ENCODE peak calls at places on chromosome 12, in eight cellular contexts. I is stomach, P is GM23338, K is spleen, Q is sigmoid colon, Y is breast epithelium, G is HCT116, V is GM12878. W is an unnamed sample.

GRCh38 chr12:116324684-116325664 is 47.5 kb upstream of the MED13L start:
- DNase-seq in I (no peak), P (no peak), K (no peak), Q (no peak), Y (no peak), G (no peak), V (no peak), W (no peak)

GRCh38 chr12:130764073-130764472 is 48.0 kb upstream of the RIMBP2 start:
- DNase-seq in I (no peak), P (no peak), K (no peak), Q (peak; percentile 2), Y (no peak), G (peak; percentile 38), V (peak; percentile 53), W (no peak)

GRCh38 chr12:80556566-80556965 is 112.5 kb downstream of the PTPRQ start:
- DNase-seq in I (no peak), P (no peak), K (no peak), Q (no peak), Y (no peak), G (no peak), V (no peak), W (no peak)

GRCh38 chr12:64088431-64089349 is 133.4 kb downstream of the KICS2 start:
- DNase-seq in I (peak; percentile 75), P (peak; percentile 75), K (no peak), Q (peak; percentile 82), Y (peak; percentile 87), G (peak; percentile 91), V (no peak), W (peak; percentile 79)

GRCh38 chr12:90058721-90059120 is 350.1 kb upstream of the ATP2B1 start:
- DNase-seq in I (no peak), P (no peak), K (no peak), Q (no peak), Y (no peak), G (no peak), V (no peak), W (no peak)

GRCh38 chr12:4736048-4736447 is 15.8 kb downstream of the GALNT8 start:
- DNase-seq in I (no peak), P (no peak), K (no peak), Q (no peak), Y (no peak), G (no peak), V (no peak), W (no peak)

GRCh38 chr12:87967871-87968270 is 61.3 kb downstream of the C12orf50 start:
- DNase-seq in I (no peak), P (no peak), K (no peak), Q (no peak), Y (no peak), G (no peak), V (no peak), W (no peak)

GRCh38 chr12:116614194-116614885 is 55.2 kb downstream of the MAP1LC3B2 start:
- DNase-seq in I (no peak), P (no peak), K (no peak), Q (no peak), Y (no peak), G (no peak), V (no peak), W (no peak)

GRCh38 chr12:57609781-57610552 is 1.3 kb upstream of the ARHGEF25 start:
- DNase-seq in I (no peak), P (peak; percentile 68), K (no peak), Q (no peak), Y (no peak), G (no peak), V (no peak), W (no peak)

GRCh38 chr12:49622501-49623141 is 740 bp upstream of the PRPF40B start:
- DNase-seq in I (peak; percentile 39), P (peak; percentile 64), K (no peak), Q (no peak), Y (no peak), G (no peak), V (peak; percentile 55), W (peak; percentile 57)

GRCh38 chr12:53869500-53869899 is 69.1 kb upstream of the HOXC13 start:
- DNase-seq in I (no peak), P (no peak), K (no peak), Q (no peak), Y (peak; percentile 55), G (no peak), V (no peak), W (no peak)

GRCh38 chr12:31324845-31325523 is 966 bp downstream of the SINHCAF start:
- DNase-seq in I (peak; percentile 55), P (peak; percentile 38), K (peak; percentile 92), Q (peak; percentile 80), Y (peak; percentile 53), G (no peak), V (no peak), W (peak; percentile 91)
- TF ChIP-seq POLR2AphosphoS5 in I (no peak), P (no peak), K (peak; percentile 63), Q (no peak), Y (peak; percentile 39), G (peak; percentile 0), V (peak; percentile 73), W (no peak)

GRCh38 chr12:30420561-30420960 is 275.1 kb downstream of the IPO8 start:
- DNase-seq in I (no peak), P (no peak), K (no peak), Q (no peak), Y (no peak), G (no peak), V (no peak), W (no peak)
- H3K4me3 ChIP-seq in I (no peak overlapping the region), P (no peak overlapping the region), K (no peak overlapping the region), Q (no peak overlapping the region), Y (no peak overlapping the region), G (no peak overlapping the region), V (no peak overlapping the region), W (no peak overlapping the region)

GRCh38 chr12:3251691-3252090 is 174.5 kb downstream of the TSPAN9 start:
- DNase-seq in I (no peak), P (no peak), K (no peak), Q (peak; percentile 81), Y (no peak), G (no peak), V (no peak), W (no peak)

GRCh38 chr12:3250576-3250975 is 173.4 kb downstream of the TSPAN9 start:
- DNase-seq in I (no peak), P (no peak), K (no peak), Q (no peak), Y (no peak), G (no peak), V (no peak), W (no peak)

GRCh38 chr12:3251067-3251466 is 173.9 kb downstream of the TSPAN9 start:
- DNase-seq in I (no peak), P (no peak), K (no peak), Q (no peak), Y (no peak), G (no peak), V (no peak), W (no peak)

GRCh38 chr12:3253682-3254275 is 176.6 kb downstream of the TSPAN9 start:
- DNase-seq in I (no peak), P (no peak), K (no peak), Q (no peak), Y (no peak), G (no peak), V (no peak), W (no peak)

GRCh38 chr12:3252416-3252815 is 175.2 kb downstream of the TSPAN9 start:
- DNase-seq in I (peak; percentile 56), P (no peak), K (no peak), Q (peak; percentile 98), Y (peak; percentile 62), G (no peak), V (no peak), W (peak; percentile 81)
- TF ChIP-seq POLR2AphosphoS5 in I (peak; percentile 85), P (no peak), K (peak; percentile 48), Q (peak; percentile 90), Y (no peak), G (no peak), V (no peak), W (no peak)

DNA sequence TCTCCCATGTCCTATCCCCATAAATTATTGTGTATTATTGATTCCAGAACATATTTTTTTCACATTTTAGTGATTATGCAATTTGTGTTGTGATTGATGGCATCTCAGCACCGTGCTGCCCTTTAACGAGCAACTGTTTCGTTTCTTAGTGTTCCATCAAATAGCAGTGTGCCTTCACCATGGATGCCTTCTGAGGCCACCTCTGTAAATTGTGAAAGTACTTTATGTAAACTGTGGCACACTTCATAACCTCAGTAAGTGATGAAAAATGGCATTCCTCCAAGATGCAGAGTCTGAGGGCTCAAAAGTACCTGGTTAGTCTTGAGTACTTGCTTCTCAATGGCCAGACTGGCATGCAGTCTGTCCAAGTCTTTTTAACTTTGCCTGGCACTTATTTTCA is 8.2 kb downstream of the CHST11 start:
- DNase-seq in I (no peak), P (no peak), K (no peak), Q (no peak), Y (no peak), G (no peak), V (no peak), W (no peak)
- H3K4me3 ChIP-seq in I (no peak overlapping the region), P (no peak overlapping the region), K (no peak overlapping the region), Q (no peak overlapping the region), Y (no peak overlapping the region), G (no peak overlapping the region), V (peak overlapping the region; percentile 11), W (no peak overlapping the region)

DNA sequence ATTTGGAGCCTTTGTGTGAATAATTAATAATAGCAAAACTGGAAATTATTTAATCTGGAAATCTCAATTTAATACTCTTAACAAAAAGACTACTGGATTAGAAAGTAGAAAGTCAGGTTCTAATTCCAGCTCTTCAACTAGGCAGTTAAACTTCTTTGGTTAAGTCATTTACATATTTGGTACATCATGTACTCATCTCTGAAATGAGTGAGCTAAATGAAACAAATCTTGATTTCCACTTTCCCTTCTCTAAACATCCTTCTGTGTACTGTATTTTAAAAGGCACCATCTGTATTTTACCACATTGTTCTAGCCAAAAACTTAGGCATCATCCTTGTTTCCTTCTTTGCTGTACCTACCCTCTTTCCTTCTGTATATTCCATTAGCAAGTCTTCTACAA is 26.9 kb downstream of the CRADD start:
- DNase-seq in I (no peak), P (no peak), K (no peak), Q (no peak), Y (no peak), G (no peak), V (no peak), W (no peak)
- TF ChIP-seq POLR2AphosphoS5 in I (no peak), P (no peak), K (no peak), Q (no peak), Y (no peak), G (no peak), V (no peak), W (no peak)

DNA sequence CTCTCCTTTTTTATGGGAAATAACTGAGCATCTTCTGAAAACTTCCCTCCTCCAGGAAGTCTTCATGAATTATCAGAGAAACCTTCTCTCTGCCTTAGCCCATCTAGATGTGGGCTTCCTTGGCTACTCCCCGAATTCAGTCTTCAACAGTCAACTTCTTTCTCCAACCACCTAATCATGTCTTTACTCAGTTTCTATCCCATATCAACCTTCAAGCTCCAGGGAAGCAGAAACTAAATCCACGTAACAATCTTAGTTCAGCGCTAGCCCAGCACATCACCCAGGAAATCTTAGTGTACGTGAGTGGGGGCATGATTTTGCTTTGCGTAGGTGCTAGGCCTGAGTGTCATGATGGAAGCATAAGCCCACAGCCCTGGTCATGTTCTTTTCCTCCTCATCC is 12.7 kb upstream of the KRT77 start:
- DNase-seq in I (no peak), P (no peak), K (no peak), Q (no peak), Y (no peak), G (no peak), V (no peak), W (no peak)
- H3K4me3 ChIP-seq in I (no peak overlapping the region), P (no peak overlapping the region), K (no peak overlapping the region), Q (no peak overlapping the region), Y (no peak overlapping the region), G (no peak overlapping the region), V (no peak overlapping the region), W (no peak overlapping the region)

GRCh38 chr12:118534003-118534402 is 157.6 kb downstream of the SUDS3 start:
- DNase-seq in I (no peak), P (peak; percentile 36), K (no peak), Q (no peak), Y (no peak), G (no peak), V (no peak), W (no peak)
- TF ChIP-seq POLR2AphosphoS5 in I (no peak), P (no peak), K (no peak), Q (no peak), Y (no peak), G (no peak), V (no peak), W (no peak)